ENCODE peak calls at places on chromosomes 11 and 22, in ten cellular contexts. One of them, this sample, is unnamed.

GRCh38 chr22:48490513-48491411 is 1336.9 kb downstream of the BRD1 start:
- DNase-seq in astrocyte of the spinal cord: no peak
- DNase-seq in CD4-positive, alpha-beta T cell: no peak
- DNase-seq in activated CD4-positive, alpha-beta T cell treated with anti-CD3 and anti-CD28 coated beads, Interleukin-2, amount 50 U/mL, for 48 hours: no peak
- DNase-seq in stimulated activated naive B cell treated with anti-CD40 and anti-IgM and Interleukin-4, amounts not matched to agents 10 μg/mL and 1 μg/mL and 100 μg/mL, for 72 hours: no peak
- DNase-seq in HCT116: no peak
- DNase-seq in EL: peak; percentile 13
- DNase-seq in colonic mucosa: no peak
- DNase-seq in activated CD8-positive, alpha-beta memory T cell treated with anti-CD3 and anti-CD28 coated beads for 1 hour: no peak
- DNase-seq in mesendoderm: no peak
- DNase-seq in this sample: no peak

GRCh38 chr11:125348704-125349635 is 147.1 kb downstream of the FEZ1 start:
- DNase-seq in astrocyte of the spinal cord: peak; percentile 32
- DNase-seq in CD4-positive, alpha-beta T cell: peak; percentile 27
- DNase-seq in activated CD4-positive, alpha-beta T cell treated with anti-CD3 and anti-CD28 coated beads, Interleukin-2, amount 50 U/mL, for 48 hours: peak; percentile 49
- DNase-seq in stimulated activated naive B cell treated with anti-CD40 and anti-IgM and Interleukin-4, amounts not matched to agents 10 μg/mL and 1 μg/mL and 100 μg/mL, for 72 hours: peak; percentile 8
- DNase-seq in HCT116: no peak
- DNase-seq in EL: peak; percentile 36
- DNase-seq in colonic mucosa: peak; percentile 48
- DNase-seq in activated CD8-positive, alpha-beta memory T cell treated with anti-CD3 and anti-CD28 coated beads for 1 hour: peak; percentile 17
- DNase-seq in mesendoderm: peak; percentile 71
- DNase-seq in this sample: peak; percentile 14

GRCh38 chr11:20042025-20042639 is 118.1 kb downstream of the DBX1 start:
- DNase-seq in astrocyte of the spinal cord: peak; percentile 47
- DNase-seq in CD4-positive, alpha-beta T cell: no peak
- DNase-seq in activated CD4-positive, alpha-beta T cell treated with anti-CD3 and anti-CD28 coated beads, Interleukin-2, amount 50 U/mL, for 48 hours: no peak
- DNase-seq in stimulated activated naive B cell treated with anti-CD40 and anti-IgM and Interleukin-4, amounts not matched to agents 10 μg/mL and 1 μg/mL and 100 μg/mL, for 72 hours: no peak
- DNase-seq in HCT116: no peak
- DNase-seq in EL: no peak
- DNase-seq in colonic mucosa: no peak
- DNase-seq in activated CD8-positive, alpha-beta memory T cell treated with anti-CD3 and anti-CD28 coated beads for 1 hour: no peak
- DNase-seq in mesendoderm: no peak
- DNase-seq in this sample: no peak

GRCh38 chr22:45302047-45302446 is 7.7 kb upstream of the FAM118A start:
- DNase-seq in astrocyte of the spinal cord: peak; percentile 83
- DNase-seq in CD4-positive, alpha-beta T cell: no peak
- DNase-seq in activated CD4-positive, alpha-beta T cell treated with anti-CD3 and anti-CD28 coated beads, Interleukin-2, amount 50 U/mL, for 48 hours: no peak
- DNase-seq in stimulated activated naive B cell treated with anti-CD40 and anti-IgM and Interleukin-4, amounts not matched to agents 10 μg/mL and 1 μg/mL and 100 μg/mL, for 72 hours: no peak
- DNase-seq in HCT116: no peak
- DNase-seq in EL: peak; percentile 79
- DNase-seq in colonic mucosa: no peak
- DNase-seq in activated CD8-positive, alpha-beta memory T cell treated with anti-CD3 and anti-CD28 coated beads for 1 hour: no peak
- DNase-seq in mesendoderm: no peak
- DNase-seq in this sample: no peak

GRCh38 chr11:80686889-80687288 is 1246.1 kb upstream of the TENM4 start:
- DNase-seq in astrocyte of the spinal cord: no peak
- DNase-seq in CD4-positive, alpha-beta T cell: no peak
- DNase-seq in activated CD4-positive, alpha-beta T cell treated with anti-CD3 and anti-CD28 coated beads, Interleukin-2, amount 50 U/mL, for 48 hours: no peak
- DNase-seq in stimulated activated naive B cell treated with anti-CD40 and anti-IgM and Interleukin-4, amounts not matched to agents 10 μg/mL and 1 μg/mL and 100 μg/mL, for 72 hours: no peak
- DNase-seq in HCT116: no peak
- DNase-seq in EL: no peak
- DNase-seq in colonic mucosa: no peak
- DNase-seq in activated CD8-positive, alpha-beta memory T cell treated with anti-CD3 and anti-CD28 coated beads for 1 hour: no peak
- DNase-seq in mesendoderm: peak; percentile 65
- DNase-seq in this sample: no peak

GRCh38 chr22:33302049-33302545 is 243.9 kb upstream of the SYN3 start:
- DNase-seq in astrocyte of the spinal cord: peak; percentile 47
- DNase-seq in CD4-positive, alpha-beta T cell: peak; percentile 19
- DNase-seq in activated CD4-positive, alpha-beta T cell treated with anti-CD3 and anti-CD28 coated beads, Interleukin-2, amount 50 U/mL, for 48 hours: peak; percentile 71
- DNase-seq in stimulated activated naive B cell treated with anti-CD40 and anti-IgM and Interleukin-4, amounts not matched to agents 10 μg/mL and 1 μg/mL and 100 μg/mL, for 72 hours: peak; percentile 80
- DNase-seq in HCT116: peak; percentile 0
- DNase-seq in EL: peak; percentile 37
- DNase-seq in colonic mucosa: peak; percentile 85
- DNase-seq in activated CD8-positive, alpha-beta memory T cell treated with anti-CD3 and anti-CD28 coated beads for 1 hour: peak; percentile 6
- DNase-seq in mesendoderm: peak; percentile 82
- DNase-seq in this sample: peak; percentile 34

GRCh38 chr22:39528080-39528661 is 4.4 kb downstream of the RPS19BP1 start:
- DNase-seq in astrocyte of the spinal cord: no peak
- DNase-seq in CD4-positive, alpha-beta T cell: no peak
- DNase-seq in activated CD4-positive, alpha-beta T cell treated with anti-CD3 and anti-CD28 coated beads, Interleukin-2, amount 50 U/mL, for 48 hours: no peak
- DNase-seq in stimulated activated naive B cell treated with anti-CD40 and anti-IgM and Interleukin-4, amounts not matched to agents 10 μg/mL and 1 μg/mL and 100 μg/mL, for 72 hours: no peak
- DNase-seq in HCT116: no peak
- DNase-seq in EL: peak; percentile 39
- DNase-seq in colonic mucosa: no peak
- DNase-seq in activated CD8-positive, alpha-beta memory T cell treated with anti-CD3 and anti-CD28 coated beads for 1 hour: no peak
- DNase-seq in mesendoderm: peak; percentile 74
- DNase-seq in this sample: no peak

GRCh38 chr22:23395476-23396361 is 184.4 kb downstream of the IGLL1 start:
- DNase-seq in astrocyte of the spinal cord: no peak
- DNase-seq in CD4-positive, alpha-beta T cell: no peak
- DNase-seq in activated CD4-positive, alpha-beta T cell treated with anti-CD3 and anti-CD28 coated beads, Interleukin-2, amount 50 U/mL, for 48 hours: no peak
- DNase-seq in stimulated activated naive B cell treated with anti-CD40 and anti-IgM and Interleukin-4, amounts not matched to agents 10 μg/mL and 1 μg/mL and 100 μg/mL, for 72 hours: no peak
- DNase-seq in HCT116: no peak
- DNase-seq in EL: no peak
- DNase-seq in colonic mucosa: no peak
- DNase-seq in activated CD8-positive, alpha-beta memory T cell treated with anti-CD3 and anti-CD28 coated beads for 1 hour: no peak
- DNase-seq in mesendoderm: no peak
- DNase-seq in this sample: no peak

GRCh38 chr11:27477831-27478230 is 5.2 kb upstream of the LGR4 start:
- DNase-seq in astrocyte of the spinal cord: no peak
- DNase-seq in CD4-positive, alpha-beta T cell: no peak
- DNase-seq in activated CD4-positive, alpha-beta T cell treated with anti-CD3 and anti-CD28 coated beads, Interleukin-2, amount 50 U/mL, for 48 hours: no peak
- DNase-seq in stimulated activated naive B cell treated with anti-CD40 and anti-IgM and Interleukin-4, amounts not matched to agents 10 μg/mL and 1 μg/mL and 100 μg/mL, for 72 hours: no peak
- DNase-seq in HCT116: no peak
- DNase-seq in EL: no peak
- DNase-seq in colonic mucosa: no peak
- DNase-seq in activated CD8-positive, alpha-beta memory T cell treated with anti-CD3 and anti-CD28 coated beads for 1 hour: no peak
- DNase-seq in mesendoderm: no peak
- DNase-seq in this sample: no peak

GRCh38 chr11:74008373-74009229 is at the start of gene UCP3:
- DNase-seq in astrocyte of the spinal cord: no peak
- DNase-seq in CD4-positive, alpha-beta T cell: no peak
- DNase-seq in activated CD4-positive, alpha-beta T cell treated with anti-CD3 and anti-CD28 coated beads, Interleukin-2, amount 50 U/mL, for 48 hours: no peak
- DNase-seq in stimulated activated naive B cell treated with anti-CD40 and anti-IgM and Interleukin-4, amounts not matched to agents 10 μg/mL and 1 μg/mL and 100 μg/mL, for 72 hours: no peak
- DNase-seq in HCT116: no peak
- DNase-seq in EL: no peak
- DNase-seq in colonic mucosa: no peak
- DNase-seq in activated CD8-positive, alpha-beta memory T cell treated with anti-CD3 and anti-CD28 coated beads for 1 hour: no peak
- DNase-seq in mesendoderm: no peak
- DNase-seq in this sample: no peak

GRCh38 chr22:16721969-16722368 is 103.2 kb downstream of the XKR3 start:
- DNase-seq in astrocyte of the spinal cord: no peak
- DNase-seq in CD4-positive, alpha-beta T cell: no peak
- DNase-seq in activated CD4-positive, alpha-beta T cell treated with anti-CD3 and anti-CD28 coated beads, Interleukin-2, amount 50 U/mL, for 48 hours: no peak
- DNase-seq in stimulated activated naive B cell treated with anti-CD40 and anti-IgM and Interleukin-4, amounts not matched to agents 10 μg/mL and 1 μg/mL and 100 μg/mL, for 72 hours: no peak
- DNase-seq in HCT116: no peak
- DNase-seq in EL: no peak
- DNase-seq in colonic mucosa: no peak
- DNase-seq in activated CD8-positive, alpha-beta memory T cell treated with anti-CD3 and anti-CD28 coated beads for 1 hour: no peak
- DNase-seq in mesendoderm: no peak
- DNase-seq in this sample: no peak

GRCh38 chr11:91869751-91870150 is 354.9 kb upstream of the FAT3 start:
- DNase-seq in astrocyte of the spinal cord: no peak
- DNase-seq in CD4-positive, alpha-beta T cell: no peak
- DNase-seq in activated CD4-positive, alpha-beta T cell treated with anti-CD3 and anti-CD28 coated beads, Interleukin-2, amount 50 U/mL, for 48 hours: no peak
- DNase-seq in stimulated activated naive B cell treated with anti-CD40 and anti-IgM and Interleukin-4, amounts not matched to agents 10 μg/mL and 1 μg/mL and 100 μg/mL, for 72 hours: no peak
- DNase-seq in HCT116: no peak
- DNase-seq in EL: no peak
- DNase-seq in colonic mucosa: no peak
- DNase-seq in activated CD8-positive, alpha-beta memory T cell treated with anti-CD3 and anti-CD28 coated beads for 1 hour: no peak
- DNase-seq in mesendoderm: no peak
- DNase-seq in this sample: no peak